ENCODE peak calls at places on chromosome 9, in nine cellular contexts. J is CD8-positive, alpha-beta T cell; P is BJ; D is A673; K is fibroblast of mammary gland; H is upper lobe of right lung; M is stomach; A is sigmoid colon; F is heart left ventricle. L is an unnamed sample.

GRCh38 chr9:74107692-74108091 is 389.4 kb upstream of the RORB start:
- DNase-seq in J (no peak), P (no peak), D (no peak), K (no peak), H (no peak), M (no peak), A (no peak), F (no peak), L (no peak)

GRCh38 chr9:92952861-92953620 is 5.7 kb downstream of the FGD3 start:
- DNase-seq in J (no peak), P (no peak), D (no peak), K (peak; percentile 12), H (peak; percentile 11), M (no peak), A (no peak), F (no peak), L (peak; percentile 8)

GRCh38 chr9:135241381-135242380 is 154.2 kb downstream of the OLFM1 start:
- DNase-seq in J (no peak), P (no peak), D (no peak), K (no peak), H (peak; percentile 56), M (no peak), A (peak; percentile 56), F (peak; percentile 9), L (no peak)

GRCh38 chr9:93713716-93714115 is 137.3 kb downstream of the PHF2 start:
- DNase-seq in J (no peak), P (no peak), D (no peak), K (no peak), H (no peak), M (no peak), A (no peak), F (no peak), L (no peak)

GRCh38 chr9:6152824-6153223 is 62.8 kb upstream of the IL33 start:
- DNase-seq in J (no peak), P (no peak), D (no peak), K (no peak), H (no peak), M (no peak), A (no peak), F (no peak), L (no peak)

GRCh38 chr9:83406901-83407300 is 131.3 kb downstream of the FRMD3 start:
- DNase-seq in J (no peak), P (no peak), D (no peak), K (no peak), H (no peak), M (no peak), A (no peak), F (no peak), L (no peak)

GRCh38 chr9:87706066-87706739 is 19.7 kb upstream of the CTSL start:
- DNase-seq in J (no peak), P (no peak), D (no peak), K (no peak), H (no peak), M (no peak), A (no peak), F (no peak), L (no peak)

GRCh38 chr9:136551401-136552116 is 5.7 kb upstream of the NOTCH1 start:
- DNase-seq in J (no peak), P (no peak), D (peak; percentile 72), K (peak; percentile 78), H (no peak), M (peak; percentile 64), A (peak; percentile 96), F (peak; percentile 88), L (peak; percentile 46)

GRCh38 chr9:131217321-131218031 is 58.8 kb downstream of the FAM78A start:
- DNase-seq in J (no peak), P (no peak), D (no peak), K (no peak), H (no peak), M (no peak), A (no peak), F (no peak), L (no peak)

GRCh38 chr9:38112010-38112409 is 43.0 kb upstream of the SHB start:
- DNase-seq in J (no peak), P (no peak), D (no peak), K (no peak), H (no peak), M (peak; percentile 33), A (no peak), F (no peak), L (no peak)

GRCh38 chr9:33044677-33045282 is 19.7 kb downstream of the DNAJA1 start:
- DNase-seq in J (no peak), P (no peak), D (peak; percentile 55), K (peak; percentile 33), H (no peak), M (peak; percentile 39), A (no peak), F (no peak), L (no peak)

DNA sequence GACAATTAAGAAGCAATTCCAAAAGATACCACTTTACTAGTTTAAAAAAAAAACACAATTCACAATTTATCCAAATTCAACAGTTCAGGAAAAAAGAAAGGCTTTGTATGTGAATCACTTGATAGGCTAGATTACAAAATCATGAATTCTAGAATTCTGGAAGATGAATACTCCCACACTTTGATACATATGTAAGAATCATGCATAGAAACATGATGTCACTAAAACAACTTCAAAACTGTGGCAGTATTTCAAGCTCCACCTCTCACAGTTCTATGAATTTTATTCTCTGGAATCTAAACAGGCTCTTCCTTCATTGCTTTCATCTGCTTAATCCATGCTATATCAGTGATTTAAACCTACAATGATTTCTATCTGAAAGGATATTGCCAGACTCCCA is 51.0 kb downstream of the GNAQ start:
- DNase-seq in J (no peak), P (no peak), D (no peak), K (peak; percentile 64), H (no peak), M (no peak), A (no peak), F (no peak), L (peak; percentile 15)
- TF ChIP-seq CTCF in J (no peak), P (no peak), D (no peak), K (no peak), H (no peak), M (no peak), A (no peak), F (no peak), L (no peak)

DNA sequence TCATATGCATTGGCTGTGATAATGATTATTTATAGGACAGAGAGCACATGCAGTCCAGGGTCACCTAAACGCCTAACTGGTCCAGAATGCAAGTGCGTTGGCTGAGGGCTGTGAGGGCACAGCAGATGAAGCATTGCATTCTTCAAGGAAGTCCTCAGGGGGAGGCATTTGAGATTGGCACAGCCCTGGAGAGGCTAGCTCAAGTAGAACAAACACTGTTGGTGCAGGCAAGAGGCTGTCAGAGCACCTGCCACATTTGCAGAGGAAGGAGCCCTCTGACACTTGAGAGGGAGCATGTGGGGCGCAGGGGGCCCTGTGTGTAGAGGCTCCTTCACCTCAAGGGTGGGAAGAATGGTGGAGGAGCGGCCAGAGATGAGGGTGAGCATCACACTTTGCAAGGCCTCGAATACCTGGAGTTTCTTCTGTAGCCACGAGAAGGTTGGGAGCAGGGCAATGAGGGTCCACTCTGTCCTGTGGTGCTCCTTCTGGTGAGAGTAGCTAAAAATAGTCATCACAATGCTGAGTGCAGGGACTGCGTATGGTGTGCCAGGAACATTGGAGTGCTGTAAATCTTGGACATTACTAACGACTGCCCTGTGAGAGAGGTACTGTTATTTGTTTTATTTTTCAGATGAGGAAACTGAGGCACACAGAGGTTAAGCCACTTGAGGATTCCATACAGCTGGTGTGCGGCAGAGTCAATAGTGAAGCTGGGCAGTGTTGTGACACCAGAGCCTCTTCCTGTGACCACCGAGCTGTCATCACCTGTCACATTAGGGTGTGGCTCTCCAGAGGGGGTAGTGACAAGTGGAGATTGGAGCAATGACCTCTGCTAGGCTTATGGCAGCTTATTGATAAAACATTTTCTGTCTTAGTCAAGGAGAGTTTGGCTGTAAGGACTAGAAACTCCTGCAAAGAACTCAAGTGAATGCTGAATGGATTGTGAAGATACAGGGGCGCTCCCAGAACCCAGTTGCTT is 100.2 kb downstream of the PIP5K1B start:
- DNase-seq in J (no peak), P (no peak), D (no peak), K (no peak), H (peak; percentile 72), M (no peak), A (no peak), F (no peak), L (no peak)
- TF ChIP-seq CTCF in J (no peak), P (no peak), D (no peak), K (no peak), H (no peak), M (no peak), A (no peak), F (no peak), L (no peak)

GRCh38 chr9:9914174-9914573 is 698.6 kb downstream of the PTPRD start:
- DNase-seq in J (no peak), P (no peak), D (peak; percentile 2), K (no peak), H (no peak), M (no peak), A (no peak), F (no peak), L (no peak)
- TF ChIP-seq CTCF in J (no peak), P (no peak), D (no peak), K (no peak), H (no peak), M (no peak), A (no peak), F (no peak), L (no peak)

GRCh38 chr9:96680812-96681499 is 25.8 kb upstream of the PRXL2C start:
- DNase-seq in J (no peak), P (no peak), D (no peak), K (no peak), H (no peak), M (no peak), A (no peak), F (no peak), L (no peak)

GRCh38 chr9:96688215-96688614 is 33.1 kb upstream of the PRXL2C start:
- DNase-seq in J (no peak), P (no peak), D (no peak), K (no peak), H (no peak), M (no peak), A (no peak), F (no peak), L (no peak)

GRCh38 chr9:96691326-96691725 is 36.2 kb upstream of the PRXL2C start:
- DNase-seq in J (no peak), P (no peak), D (no peak), K (no peak), H (no peak), M (no peak), A (no peak), F (no peak), L (no peak)

GRCh38 chr9:96688745-96689464 is 33.8 kb upstream of the PRXL2C start:
- DNase-seq in J (no peak), P (no peak), D (no peak), K (no peak), H (no peak), M (no peak), A (no peak), F (no peak), L (no peak)

DNA sequence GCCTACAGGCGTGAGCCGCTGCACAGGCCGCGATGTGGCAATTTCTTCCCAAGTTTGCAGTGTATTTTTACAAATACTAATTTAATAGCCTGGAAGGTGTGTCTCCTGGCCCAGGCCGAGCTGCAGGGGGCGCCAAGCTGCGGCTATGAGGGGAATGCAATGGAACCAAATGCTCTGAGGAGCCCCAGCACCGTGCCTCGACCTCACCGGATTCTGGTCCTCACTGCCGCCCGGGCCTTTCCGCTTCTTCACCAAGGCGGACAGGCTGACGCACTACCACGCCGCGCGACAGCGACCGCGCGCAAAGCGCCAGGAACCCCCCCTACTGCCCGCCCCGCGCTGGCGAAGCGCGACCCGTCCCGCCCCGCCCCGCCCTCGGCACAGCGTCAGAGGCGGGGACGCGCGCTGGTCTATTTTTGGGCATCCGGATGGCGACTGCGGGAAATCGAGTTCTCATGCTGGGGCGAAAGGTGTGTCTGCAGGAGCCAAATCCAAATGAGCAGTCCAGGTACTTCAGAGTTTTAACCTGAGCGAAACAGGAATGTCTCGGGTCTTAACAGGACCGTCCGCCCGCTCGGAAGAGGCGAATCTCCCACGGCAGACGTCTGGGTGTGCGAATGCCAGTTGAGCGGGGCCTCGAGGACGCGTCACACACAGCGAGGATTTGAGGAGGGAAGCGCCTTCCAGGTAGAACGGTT is 31.7 kb upstream of the PRXL2C start:
- DNase-seq in J (peak; percentile 87), P (peak; percentile 22), D (peak; percentile 84), K (peak; percentile 77), H (peak; percentile 94), M (peak; percentile 74), A (peak; percentile 90), F (peak; percentile 85), L (no peak)
- TF ChIP-seq CTCF in J (peak; percentile 28), P (peak; percentile 78), D (peak; percentile 61), K (peak; percentile 66), H (peak; percentile 62), M (peak; percentile 44), A (peak; percentile 58), F (peak; percentile 47), L (peak; percentile 55)

L was measured in HFFc6.